ENCODE peak calls at places on chromosomes 16 and 17, in ten cellular contexts. A, D, U, S, T, W, H, X, K and O are unnamed samples.

GRCh38 chr16:28863929-28864886 is 565 bp downstream of the SH2B1 start:
- DNase-seq in A (peak), D (no peak), U (no peak), S (no peak), T (peak), W (no peak), H (peak), X (peak), K (no peak), O (peak)

GRCh38 chr17:71516149-71516548 is 604.7 kb upstream of the SOX9 start:
- DNase-seq in A (no peak), D (no peak), U (no peak), S (no peak), T (no peak), W (peak), H (no peak), X (no peak), K (no peak), O (peak)

GRCh38 chr17:15444805-15445204 is 22.6 kb downstream of the CDRT4 start:
- DNase-seq in A (peak), D (no peak), U (no peak), S (no peak), T (no peak), W (no peak), H (no peak), X (no peak), K (no peak), O (no peak)

GRCh38 chr17:78041401-78042179 is 83.1 kb downstream of the TNRC6C start:
- DNase-seq in A (no peak), D (no peak), U (no peak), S (no peak), T (no peak), W (peak), H (no peak), X (no peak), K (no peak), O (no peak)

GRCh38 chr16:2854700-2855309 is 3.2 kb downstream of the PRSS22 start:
- DNase-seq in A (no peak), D (no peak), U (no peak), S (no peak), T (no peak), W (no peak), H (no peak), X (no peak), K (no peak), O (no peak)

GRCh38 chr17:80785477-80786178 is 206.0 kb upstream of the CHMP6 start:
- DNase-seq in A (peak), D (peak), U (no peak), S (peak), T (no peak), W (no peak), H (no peak), X (no peak), K (no peak), O (no peak)

GRCh38 chr16:86373502-86373901 is 136.8 kb upstream of the FOXF1 start:
- DNase-seq in A (no peak), D (no peak), U (no peak), S (no peak), T (no peak), W (no peak), H (no peak), X (no peak), K (no peak), O (no peak)

GRCh38 chr16:50692999-50693781 is at the start of gene NOD2:
- DNase-seq in A (no peak), D (peak), U (no peak), S (no peak), T (peak), W (no peak), H (no peak), X (peak), K (no peak), O (no peak)

GRCh38 chr16:19829844-19830703 is 54.6 kb downstream of the GPRC5B start:
- DNase-seq in A (no peak), D (no peak), U (no peak), S (no peak), T (no peak), W (peak), H (no peak), X (no peak), K (no peak), O (no peak)

GRCh38 chr17:83196973-83197880 is 117.8 kb downstream of the METRNL start:
- DNase-seq in A (peak), D (peak), U (no peak), S (no peak), T (no peak), W (no peak), H (no peak), X (peak), K (no peak), O (no peak)

GRCh38 chr16:74743668-74744299 is 30.8 kb downstream of the FA2H start:
- DNase-seq in A (no peak), D (no peak), U (no peak), S (no peak), T (no peak), W (peak), H (no peak), X (no peak), K (no peak), O (peak)